ENCODE peak calls at places on chromosomes 4 and X, in eight cellular contexts. X, W, L, Q, S, Y, R and P are unnamed samples. For H3K4me1, the result is how much of the 10 kb centered on the place peaks cover.

GRCh38 chr4:128461300-128462103 is 173.9 kb upstream of the PGRMC2 start:
- DNase-seq in L (peak), S (peak), W (peak), R (peak), Y (no peak), X (peak), Q (peak), P (peak)

GRCh38 chr4:2408976-2409375 is 9.5 kb downstream of the ZFYVE28 start:
- DNase-seq in Q (no peak), X (no peak), R (no peak), L (no peak), W (no peak), S (no peak), Y (no peak), P (no peak)

GRCh38 chr4:12729384-12729783 is 754.8 kb downstream of the RAB28 start:
- DNase-seq in Y (no peak), S (peak), L (no peak), Q (peak), X (peak), W (peak), R (peak), P (no peak)

GRCh38 chr4:7365472-7366179 is 69.1 kb downstream of the PSAPL1 start:
- DNase-seq in R (no peak), Y (no peak), W (no peak), Q (no peak), X (no peak), L (no peak), S (no peak), P (no peak)

GRCh38 chr4:1901127-1901526 is 29.9 kb downstream of the NSD2 start:
- DNase-seq in Y (no peak), Q (no peak), X (no peak), W (no peak), S (no peak), R (no peak), L (no peak), P (no peak)

GRCh38 chr4:10006236-10006603 is 15.1 kb downstream of the SLC2A9 start:
- DNase-seq in Q (peak), X (no peak), L (no peak), S (peak), Y (peak), W (peak), R (no peak), P (no peak)

GRCh38 chrX:19613645-19614323 is 98.5 kb upstream of the MAP3K15 start:
- DNase-seq in L (no peak), X (no peak), Q (no peak), R (no peak), W (no peak), S (no peak), Y (peak), P (no peak)

GRCh38 chrX:85003655-85004244 is at the start of gene APOOL:
- DNase-seq in R (peak), Q (peak), L (peak), W (peak), S (peak), Y (peak), X (peak), P (peak)

GRCh38 chrX:44735498-44735897 is 108.3 kb upstream of the DUSP21 start:
- DNase-seq in W (peak), Q (peak), Y (no peak), L (no peak), X (no peak), S (no peak), R (no peak), P (no peak)

GRCh38 chr4:48079972-48080391 is 54.1 kb downstream of the TXK start:
- DNase-seq in S (peak), L (no peak), Q (peak), R (no peak), X (no peak), W (peak), Y (no peak), P (no peak)

GRCh38 chrX:18278448-18278847 is 57.8 kb upstream of the BEND2 start:
- DNase-seq in W (no peak), S (no peak), R (no peak), X (no peak), L (no peak), Q (no peak), Y (no peak), P (no peak)

GRCh38 chr4:88219099-88219498 is 60.7 kb upstream of the ABCG2 start:
- DNase-seq in L (peak), Y (no peak), S (peak), W (peak), Q (peak), X (peak), R (peak), P (no peak)

GRCh38 chr4:112284662-112285411 is 867 bp downstream of the TIFA start:
- DNase-seq in W (peak), Y (peak), Q (peak), X (peak), R (no peak), S (peak), L (no peak), P (no peak)

GRCh38 chr4:47075919-47076318 is 44.6 kb downstream of the GABRB1 start:
- DNase-seq in L (no peak), Y (no peak), X (no peak), R (no peak), S (no peak), W (peak), Q (no peak), P (peak)

GRCh38 chr4:47075241-47075640 is 43.9 kb downstream of the GABRB1 start:
- DNase-seq in L (no peak), X (no peak), W (peak), S (peak), Y (no peak), Q (peak), R (no peak), P (no peak)

GRCh38 chr4:47074836-47075235 is 43.5 kb downstream of the GABRB1 start:
- DNase-seq in R (no peak), Q (no peak), X (no peak), S (peak), W (no peak), L (no peak), Y (no peak), P (no peak)

GRCh38 chr4:47068986-47069385 is 37.6 kb downstream of the GABRB1 start:
- DNase-seq in Y (no peak), X (no peak), R (no peak), S (peak), L (no peak), W (no peak), Q (no peak), P (no peak)

DNA sequence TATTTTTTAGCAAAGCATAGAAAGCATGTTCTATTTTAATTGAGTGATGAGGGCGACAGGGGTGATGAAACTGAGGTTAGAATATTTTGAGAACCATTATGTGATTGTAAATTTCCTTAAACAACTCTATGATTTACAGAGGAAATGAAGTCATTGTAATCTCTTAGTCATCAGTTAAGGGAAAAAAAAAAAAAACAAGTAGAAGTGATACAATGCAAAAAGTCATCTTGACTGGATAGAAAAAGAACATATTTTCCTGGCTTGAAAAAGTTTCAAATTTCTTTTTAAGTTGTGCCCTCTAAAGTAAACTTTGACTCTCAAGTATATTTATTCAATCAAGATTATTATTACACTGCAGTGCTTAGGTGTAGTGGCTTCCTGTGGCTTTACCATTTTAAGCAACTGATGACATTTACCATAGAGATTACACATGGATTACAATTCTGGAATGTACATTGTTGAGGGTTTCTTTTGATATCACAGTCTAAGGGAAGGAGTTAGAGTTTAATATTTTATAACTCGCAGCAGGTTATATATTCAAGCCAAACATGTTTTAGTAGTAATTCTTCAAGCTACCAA is 40.6 kb downstream of the GABRB1 start:
- DNase-seq in Q (peak), S (peak), W (peak), L (no peak), Y (no peak), R (no peak), X (no peak), P (no peak)
- H3K4me1 ChIP-seq in Q (under half), S (under half), W (under half), L (under half), Y (under half), R (under half), X (under half), P (under half)

GRCh38 chr4:86893136-86893535 is 914 bp upstream of the C4orf36 start:
- DNase-seq in W (no peak), R (no peak), L (no peak), X (no peak), S (no peak), Q (no peak), Y (no peak), P (peak)
- H3K9ac ChIP-seq in W (no peak), R (no peak), L (no peak), X (no peak), S (no peak), Q (no peak), Y (no peak), P (no peak)

DNA sequence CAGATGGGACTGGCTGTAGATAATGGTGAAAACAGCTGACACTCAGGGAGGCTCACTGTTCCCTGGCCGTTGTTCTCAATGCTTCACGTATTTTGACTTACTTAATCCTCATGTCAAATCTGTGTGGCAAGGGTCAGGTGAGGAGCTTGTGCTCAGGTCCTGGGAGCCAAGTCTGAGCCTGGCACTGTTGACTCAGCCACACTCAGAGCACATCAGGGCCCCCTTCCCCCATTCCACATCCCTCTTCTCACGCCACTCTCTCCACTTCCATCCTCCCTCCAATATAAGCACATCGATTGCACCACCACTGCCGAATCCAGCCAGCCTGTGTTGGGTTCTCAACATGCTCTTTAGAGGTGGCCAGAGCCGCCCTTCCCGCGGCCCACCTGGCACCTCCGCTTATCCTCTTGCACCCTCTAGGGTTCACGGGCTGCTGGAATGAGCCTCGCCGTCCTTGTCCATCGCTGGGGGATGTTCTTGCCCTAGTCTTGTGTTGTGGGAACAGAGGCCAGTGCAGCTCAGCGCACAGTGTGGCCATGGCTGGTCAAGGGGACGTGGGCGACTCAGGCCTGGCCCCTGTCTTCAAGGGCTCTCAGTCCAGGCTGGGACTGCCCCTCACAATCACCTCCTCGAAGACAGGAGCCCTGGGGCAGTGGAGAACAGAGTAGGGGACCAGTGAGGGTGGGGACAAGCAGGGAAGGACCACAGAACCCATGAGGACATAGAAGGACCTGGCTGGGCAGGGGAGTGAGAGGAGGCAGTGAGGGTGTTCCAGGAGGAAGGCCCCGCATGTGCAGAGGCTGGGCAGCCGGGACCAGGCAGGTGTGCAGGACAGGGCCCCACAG is 40.3 kb downstream of the EVC start:
- DNase-seq in S (peak), X (peak), R (no peak), Y (no peak), Q (no peak), W (no peak), L (no peak), P (peak)
- H3K4me1 ChIP-seq in S (under half), X (under half), R (under half), Y (under half), Q (under half), W (half or more), L (under half), P (under half)

DNA sequence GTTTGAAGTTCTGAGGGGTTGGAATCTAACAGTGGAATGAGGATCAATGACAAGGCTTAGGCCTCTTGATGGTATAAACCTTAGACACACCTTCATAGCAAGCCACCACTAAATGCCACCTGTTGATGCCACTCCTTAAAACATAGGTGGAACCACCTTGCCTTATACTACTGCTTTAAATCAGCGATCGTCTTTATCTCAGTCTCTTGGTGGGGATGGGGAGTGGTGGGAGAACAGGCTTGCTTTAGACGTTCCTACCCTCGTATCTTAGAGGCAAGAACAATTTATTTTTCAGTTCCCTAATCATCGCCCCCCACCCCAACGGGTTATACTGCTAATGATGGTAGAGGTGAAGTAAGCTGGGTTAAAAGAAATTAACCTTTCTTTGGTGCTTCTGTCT is 1.3 kb downstream of the RAB33B start:
- DNase-seq in X (no peak), Q (no peak), Y (peak), W (peak), S (no peak), L (no peak), R (no peak), P (no peak)
- H3K9ac ChIP-seq in X (no peak), Q (peak), Y (no peak), W (peak), S (no peak), L (no peak), R (no peak), P (peak)

GRCh38 chrX:129777218-129777768 is 2.5 kb upstream of the SASH3 start:
- DNase-seq in Y (peak), W (peak), S (no peak), X (no peak), Q (peak), R (no peak), L (no peak), P (no peak)
- H3K4me1 ChIP-seq in Y (under half), W (under half), S (under half), X (under half), Q (under half), R (under half), L (under half), P (under half)